ENCODE peak calls at places on chromosomes 11 and 22, in nine cellular contexts. A is fibroblast of mammary gland, R is hepatocyte, O is neuronal stem cell, E is right lobe of liver, I is bronchial epithelial cell, K is heart right ventricle, S is astrocyte of the spinal cord, B is neural progenitor cell. D is an unnamed sample.

GRCh38 chr11:831132-831864 is 1.5 kb upstream of the CD151 start:
- DNase-seq in O (no peak), E (no peak), K (no peak), A (no peak), I (no peak), S (peak), R (no peak), B (peak), D (no peak)

GRCh38 chr11:121451178-121451981 is 734 bp upstream of the SORL1 start:
- DNase-seq in B (no peak), R (peak), O (no peak), E (peak), A (no peak), S (no peak), I (no peak), K (no peak), D (no peak)

GRCh38 chr11:116162541-116163230 is 610.1 kb downstream of the BUD13 start:
- DNase-seq in A (no peak), S (no peak), R (peak), E (peak), B (peak), K (peak), O (peak), I (no peak), D (no peak)

GRCh38 chr22:21108379-21109115 is 62.8 kb downstream of the LRRC74B start:
- DNase-seq in R (no peak), I (no peak), E (no peak), A (peak), O (no peak), S (no peak), B (no peak), K (no peak), D (no peak)

GRCh38 chr11:114172871-114173444 is 113.4 kb downstream of the ZBTB16 start:
- DNase-seq in B (no peak), O (no peak), R (no peak), A (no peak), S (no peak), I (no peak), K (peak), E (no peak), D (no peak)

GRCh38 chr11:107591446-107592236 is 694 bp downstream of the ELMOD1 start:
- DNase-seq in K (no peak), R (peak), S (peak), I (no peak), A (peak), E (no peak), O (peak), B (peak), D (no peak)

GRCh38 chr11:116731097-116731761 is 41.6 kb downstream of the BUD13 start:
- DNase-seq in K (no peak), I (no peak), E (peak), A (no peak), O (peak), R (peak), B (peak), S (peak), D (no peak)

GRCh38 chr11:130211144-130211543 is 51.6 kb downstream of the ST14 start:
- DNase-seq in I (no peak), S (no peak), O (no peak), E (peak), B (no peak), R (no peak), A (no peak), K (no peak), D (no peak)

GRCh38 chr22:37177221-37177620 is 10.8 kb downstream of the C1QTNF6 start:
- DNase-seq in B (no peak), S (no peak), A (no peak), R (no peak), K (no peak), E (no peak), O (no peak), I (no peak), D (no peak)

GRCh38 chr11:120717042-120717441 is 205.5 kb downstream of the GRIK4 start:
- DNase-seq in A (no peak), S (no peak), R (no peak), E (no peak), O (no peak), B (no peak), I (no peak), K (no peak), D (no peak)

GRCh38 chr11:2701230-2701629 is 1.4 kb upstream of the KCNQ1OT1 start:
- DNase-seq in K (no peak), A (no peak), E (peak), I (no peak), S (no peak), O (no peak), B (no peak), R (no peak), D (no peak)

GRCh38 chr11:61682093-61682732 is 2.0 kb downstream of the DAGLA start:
- DNase-seq in S (no peak), I (no peak), K (peak), E (no peak), R (peak), O (no peak), B (no peak), A (peak), D (no peak)

GRCh38 chr11:116879789-116880402 is 42.5 kb upstream of the APOA1 start:
- DNase-seq in B (peak), R (peak), A (peak), E (no peak), K (peak), O (peak), S (peak), I (peak), D (no peak)

GRCh38 chr22:37561209-37562048 is 1.1 kb downstream of the CDC42EP1 start:
- DNase-seq in E (peak), I (peak), R (peak), A (peak), S (peak), B (peak), O (peak), K (peak), D (no peak)

GRCh38 chr11:129577986-129578385 is 202.3 kb downstream of the BARX2 start:
- DNase-seq in O (no peak), R (no peak), S (no peak), A (no peak), I (no peak), K (no peak), B (no peak), E (no peak), D (no peak)

GRCh38 chr22:37982938-37983859 is 1.2 kb downstream of the SOX10 start:
- DNase-seq in B (peak), S (no peak), I (no peak), R (no peak), E (no peak), K (no peak), O (no peak), A (no peak), D (no peak)

GRCh38 chr11:72864692-72865655 is 50.8 kb downstream of the ATG16L2 start:
- DNase-seq in E (no peak), O (no peak), R (peak), B (no peak), S (peak), I (no peak), K (peak), A (peak), D (no peak)
- H3K4me3 ChIP-seq in E (no peak), O (no peak), R (no peak), B (no peak), S (no peak), I (no peak), K (no peak), A (no peak), D (no peak)

DNA sequence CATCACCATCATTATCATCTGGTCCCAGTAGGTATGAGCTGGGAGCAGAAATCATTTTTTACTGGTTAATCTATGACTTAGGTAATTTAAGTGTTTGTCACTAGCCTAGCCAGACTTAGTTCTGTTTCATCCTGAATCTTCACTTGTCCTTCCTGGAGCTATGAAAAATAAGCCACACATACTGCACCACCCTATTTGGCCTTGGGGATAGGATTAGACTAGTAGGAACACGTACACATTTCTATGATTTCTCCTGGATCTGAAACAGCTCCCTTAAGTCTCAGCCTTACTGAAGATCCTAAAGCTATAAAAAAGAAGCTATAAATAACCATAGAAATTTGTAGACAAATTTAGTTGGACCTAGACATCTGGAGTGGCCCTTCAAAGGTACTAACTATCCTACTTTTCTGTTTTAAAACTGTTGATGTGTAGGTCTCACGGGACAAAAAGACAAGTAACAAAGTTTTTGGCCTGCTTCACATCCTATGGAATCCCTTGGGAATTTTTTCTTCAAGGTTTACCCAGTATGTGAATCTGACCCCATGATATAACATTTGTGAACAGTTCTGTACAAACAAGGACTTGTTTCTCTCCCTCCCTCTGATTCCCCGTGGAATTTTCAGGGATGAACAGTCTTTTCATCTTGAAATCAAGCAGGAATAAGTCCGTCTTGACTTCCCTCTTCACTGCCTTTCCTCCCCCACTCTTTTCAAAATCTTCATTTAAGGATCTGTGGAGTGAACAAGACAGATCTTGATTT is 275.0 kb downstream of the FAM76B start:
- DNase-seq in O (no peak), I (peak), R (no peak), S (no peak), K (no peak), B (no peak), E (no peak), A (peak), D (no peak)
- H3K4me3 ChIP-seq in O (no peak), I (no peak), R (no peak), S (no peak), K (no peak), B (no peak), E (no peak), A (no peak), D (no peak)

DNA sequence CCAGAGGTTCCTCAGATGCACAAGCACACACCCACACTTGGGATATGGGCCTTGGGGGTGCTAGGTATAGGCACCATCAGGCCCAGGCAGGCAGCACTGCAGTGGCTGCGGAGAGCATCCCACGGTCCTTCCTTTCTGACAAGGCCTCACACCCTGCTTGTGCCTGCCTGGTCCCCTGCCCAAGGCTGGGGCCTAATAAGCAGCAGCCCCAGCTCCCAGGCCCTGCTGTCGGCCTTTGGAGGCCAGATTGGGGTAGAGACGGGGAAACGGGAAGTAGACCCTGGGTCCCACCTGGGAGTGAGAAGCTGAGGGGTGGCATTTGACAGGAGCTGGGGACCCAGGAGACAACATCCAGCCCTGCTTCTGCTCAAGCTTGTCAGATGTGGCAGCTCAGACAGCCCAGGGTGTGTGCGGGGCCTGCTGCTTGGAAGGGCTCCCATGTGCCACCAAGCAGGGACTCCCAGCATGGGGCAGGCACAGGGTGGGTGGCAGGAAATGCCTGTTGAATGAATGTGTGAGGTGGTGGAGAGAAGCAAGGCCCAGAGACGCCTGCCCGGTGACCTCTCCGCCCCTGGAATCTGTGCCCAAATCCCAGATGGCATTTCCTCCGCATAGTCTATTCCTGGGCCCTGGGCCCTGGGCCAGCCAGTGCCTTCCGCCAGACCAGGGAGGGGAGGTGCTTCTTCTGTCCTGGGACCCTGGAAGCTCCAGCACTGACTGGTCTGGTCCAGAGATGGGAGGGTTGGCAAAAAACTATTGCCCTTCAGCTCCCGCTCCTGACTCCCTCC is 3.5 kb downstream of the CST6 start:
- DNase-seq in A (no peak), S (peak), K (peak), O (no peak), I (peak), R (no peak), B (no peak), E (no peak), D (peak)
- H3K4me3 ChIP-seq in A (no peak), S (no peak), K (no peak), O (no peak), I (no peak), R (no peak), B (no peak), E (no peak), D (no peak)

GRCh38 chr11:105032495-105032894 is 2.4 kb downstream of the CASP1 start:
- DNase-seq in S (no peak), E (no peak), O (no peak), A (no peak), R (no peak), I (no peak), B (no peak), K (no peak), D (no peak)
- H3K4me3 ChIP-seq in S (no peak), E (no peak), O (no peak), A (no peak), R (no peak), I (no peak), B (no peak), K (peak), D (no peak)

DNA sequence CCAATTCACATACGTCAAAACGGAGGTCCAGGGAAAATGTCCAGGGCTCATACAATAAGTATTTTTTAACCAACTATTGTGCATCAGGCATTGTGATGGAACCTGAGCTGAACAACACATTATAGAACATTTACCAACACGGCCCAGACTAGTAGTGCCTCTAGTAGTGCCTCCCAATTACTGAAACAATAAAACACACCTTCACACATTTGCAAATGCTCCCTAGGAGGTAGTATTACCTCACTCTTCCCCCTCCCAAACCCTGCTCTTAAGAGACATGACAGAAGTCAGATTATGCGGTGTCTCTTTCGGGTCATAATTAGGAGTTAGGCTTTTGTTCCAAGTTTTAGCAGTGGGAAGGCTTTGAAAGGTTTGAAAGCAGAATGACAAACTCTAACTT is 61.1 kb downstream of the PAK1 start:
- DNase-seq in I (no peak), R (no peak), S (no peak), E (no peak), A (no peak), B (no peak), O (no peak), K (no peak), D (no peak)
- H3K4me3 ChIP-seq in I (no peak), R (no peak), S (no peak), E (no peak), A (no peak), B (no peak), O (no peak), K (no peak), D (no peak)

GRCh38 chr22:24994070-24994763 is 41.7 kb downstream of the KIAA1671 start:
- DNase-seq in R (peak), B (peak), A (peak), S (peak), O (no peak), E (peak), I (peak), K (no peak), D (no peak)

GRCh38 chr22:24996420-24996952 is 44.0 kb downstream of the KIAA1671 start:
- DNase-seq in S (peak), A (peak), O (peak), B (peak), E (no peak), R (peak), K (peak), I (peak), D (no peak)

GRCh38 chr22:25000686-25001085 is 48.2 kb downstream of the KIAA1671 start:
- DNase-seq in I (no peak), E (no peak), R (no peak), K (no peak), O (no peak), S (no peak), A (no peak), B (no peak), D (no peak)

GRCh38 chr22:24995649-24996180 is 43.2 kb downstream of the KIAA1671 start:
- DNase-seq in E (no peak), B (no peak), S (no peak), R (no peak), K (no peak), O (no peak), I (no peak), A (no peak), D (no peak)

DNA sequence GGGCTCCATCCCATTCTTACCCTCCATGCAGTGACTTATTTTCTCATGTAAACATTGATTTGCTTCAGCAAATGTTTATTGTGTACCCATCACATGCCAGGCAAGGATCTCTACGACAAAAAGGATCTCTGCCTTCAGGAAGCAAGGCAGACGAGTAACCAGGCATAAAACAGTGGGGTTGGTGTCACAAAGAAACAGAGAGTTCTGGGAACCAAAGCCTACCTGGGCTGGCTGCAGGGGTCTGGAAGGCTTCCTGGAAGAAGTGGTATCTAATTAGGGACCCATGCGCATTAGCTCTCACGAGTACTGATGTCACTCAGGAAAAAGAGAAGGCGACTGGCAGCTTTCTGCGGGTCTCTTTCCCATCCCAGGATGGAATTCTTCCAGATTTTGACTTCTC is 44.5 kb downstream of the KIAA1671 start:
- DNase-seq in R (no peak), E (no peak), S (no peak), B (no peak), K (no peak), A (no peak), O (no peak), I (no peak), D (no peak)
- H3K4me3 ChIP-seq in R (no peak), E (no peak), S (no peak), B (peak), K (no peak), A (no peak), O (no peak), I (no peak), D (no peak)

GRCh38 chr11:133081730-133082452 is 450.4 kb downstream of the OPCML start:
- DNase-seq in S (no peak), K (no peak), B (peak), O (no peak), I (no peak), E (no peak), R (no peak), A (no peak), D (no peak)
- H3K4me3 ChIP-seq in S (no peak), K (no peak), B (peak), O (no peak), I (no peak), E (no peak), R (no peak), A (no peak), D (no peak)

D was measured in AG04449.